ENCODE peak calls at places on chromosomes 3 and 15, in nine cellular contexts. One of them, this sample, is unnamed.

GRCh38 chr3:43320288-43320687 is 33.9 kb downstream of the SNRK start:
- DNase-seq in vagina: no peak
- DNase-seq in progenitor cell of endocrine pancreas: no peak
- DNase-seq in choroid plexus epithelial cell: no peak
- DNase-seq in fibroblast of mammary gland: no peak
- DNase-seq in IMR-90: no peak
- DNase-seq in fibroblast of lung: no peak
- DNase-seq in GM12878: no peak
- DNase-seq in RWPE1: no peak
- DNase-seq in this sample: no peak

GRCh38 chr3:159947220-159947619 is 41.4 kb upstream of the IL12A start:
- DNase-seq in vagina: no peak
- DNase-seq in progenitor cell of endocrine pancreas: no peak
- DNase-seq in choroid plexus epithelial cell: peak; percentile 49
- DNase-seq in fibroblast of mammary gland: peak; percentile 84
- DNase-seq in IMR-90: peak; percentile 94
- DNase-seq in fibroblast of lung: peak; percentile 96
- DNase-seq in GM12878: no peak
- DNase-seq in RWPE1: no peak
- DNase-seq in this sample: no peak

GRCh38 chr15:39573287-39573686 is 7.6 kb upstream of the THBS1 start:
- DNase-seq in vagina: no peak
- DNase-seq in progenitor cell of endocrine pancreas: no peak
- DNase-seq in choroid plexus epithelial cell: no peak
- DNase-seq in fibroblast of mammary gland: no peak
- DNase-seq in IMR-90: no peak
- DNase-seq in fibroblast of lung: no peak
- DNase-seq in GM12878: no peak
- DNase-seq in RWPE1: no peak
- DNase-seq in this sample: no peak

GRCh38 chr15:34055868-34056595 is 17.0 kb upstream of the AVEN start:
- DNase-seq in vagina: no peak
- DNase-seq in progenitor cell of endocrine pancreas: no peak
- DNase-seq in choroid plexus epithelial cell: peak; percentile 82
- DNase-seq in fibroblast of mammary gland: peak; percentile 44
- DNase-seq in IMR-90: peak; percentile 85
- DNase-seq in fibroblast of lung: peak; percentile 95
- DNase-seq in GM12878: no peak
- DNase-seq in RWPE1: no peak
- DNase-seq in this sample: no peak

GRCh38 chr3:138195491-138195890 is 8.4 kb downstream of the ARMC8 start:
- DNase-seq in vagina: no peak
- DNase-seq in progenitor cell of endocrine pancreas: no peak
- DNase-seq in choroid plexus epithelial cell: no peak
- DNase-seq in fibroblast of mammary gland: no peak
- DNase-seq in IMR-90: no peak
- DNase-seq in fibroblast of lung: no peak
- DNase-seq in GM12878: no peak
- DNase-seq in RWPE1: no peak
- DNase-seq in this sample: no peak

GRCh38 chr3:46948830-46949671 is 27.5 kb downstream of the CCDC12 start:
- DNase-seq in vagina: no peak
- DNase-seq in progenitor cell of endocrine pancreas: no peak
- DNase-seq in choroid plexus epithelial cell: no peak
- DNase-seq in fibroblast of mammary gland: no peak
- DNase-seq in IMR-90: no peak
- DNase-seq in fibroblast of lung: no peak
- DNase-seq in GM12878: no peak
- DNase-seq in RWPE1: no peak
- DNase-seq in this sample: no peak

GRCh38 chr3:101099791-101100190 is 106.6 kb upstream of the ABI3BP start:
- DNase-seq in vagina: no peak
- DNase-seq in progenitor cell of endocrine pancreas: no peak
- DNase-seq in choroid plexus epithelial cell: no peak
- DNase-seq in fibroblast of mammary gland: no peak
- DNase-seq in IMR-90: no peak
- DNase-seq in fibroblast of lung: no peak
- DNase-seq in GM12878: no peak
- DNase-seq in RWPE1: no peak
- DNase-seq in this sample: no peak

GRCh38 chr3:139675327-139675726 is 2.4 kb downstream of the NMNAT3 start:
- DNase-seq in vagina: no peak
- DNase-seq in progenitor cell of endocrine pancreas: no peak
- DNase-seq in choroid plexus epithelial cell: no peak
- DNase-seq in fibroblast of mammary gland: no peak
- DNase-seq in IMR-90: no peak
- DNase-seq in fibroblast of lung: no peak
- DNase-seq in GM12878: no peak
- DNase-seq in RWPE1: no peak
- DNase-seq in this sample: no peak

GRCh38 chr3:157122116-157122515 is 37.8 kb downstream of the CCNL1 start:
- DNase-seq in vagina: no peak
- DNase-seq in progenitor cell of endocrine pancreas: no peak
- DNase-seq in choroid plexus epithelial cell: peak; percentile 93
- DNase-seq in fibroblast of mammary gland: peak; percentile 95
- DNase-seq in IMR-90: peak; percentile 99
- DNase-seq in fibroblast of lung: peak; percentile 99
- DNase-seq in GM12878: no peak
- DNase-seq in RWPE1: peak; percentile 93
- DNase-seq in this sample: no peak

GRCh38 chr15:75397494-75397893 is 29.1 kb upstream of the MAN2C1 start:
- DNase-seq in vagina: no peak
- DNase-seq in progenitor cell of endocrine pancreas: no peak
- DNase-seq in choroid plexus epithelial cell: peak; percentile 8
- DNase-seq in fibroblast of mammary gland: peak; percentile 53
- DNase-seq in IMR-90: peak; percentile 54
- DNase-seq in fibroblast of lung: peak; percentile 55
- DNase-seq in GM12878: no peak
- DNase-seq in RWPE1: no peak
- DNase-seq in this sample: no peak

GRCh38 chr3:184639351-184639750 is 72.5 kb downstream of the MAGEF1 start:
- DNase-seq in vagina: no peak
- DNase-seq in progenitor cell of endocrine pancreas: no peak
- DNase-seq in choroid plexus epithelial cell: no peak
- DNase-seq in fibroblast of mammary gland: no peak
- DNase-seq in IMR-90: no peak
- DNase-seq in fibroblast of lung: no peak
- DNase-seq in GM12878: no peak
- DNase-seq in RWPE1: no peak
- DNase-seq in this sample: no peak

GRCh38 chr3:152385761-152386160 is 117.0 kb downstream of the MBNL1 start:
- DNase-seq in vagina: no peak
- DNase-seq in progenitor cell of endocrine pancreas: no peak
- DNase-seq in choroid plexus epithelial cell: peak; percentile 82
- DNase-seq in fibroblast of mammary gland: peak; percentile 85
- DNase-seq in IMR-90: peak; percentile 85
- DNase-seq in fibroblast of lung: peak; percentile 91
- DNase-seq in GM12878: no peak
- DNase-seq in RWPE1: no peak
- DNase-seq in this sample: no peak

GRCh38 chr3:52527732-52528595 is 5.7 kb downstream of the NT5DC2 start:
- DNase-seq in vagina: no peak
- DNase-seq in progenitor cell of endocrine pancreas: no peak
- DNase-seq in choroid plexus epithelial cell: no peak
- DNase-seq in fibroblast of mammary gland: no peak
- DNase-seq in IMR-90: no peak
- DNase-seq in fibroblast of lung: no peak
- DNase-seq in GM12878: no peak
- DNase-seq in RWPE1: no peak
- DNase-seq in this sample: no peak

GRCh38 chr15:36590838-36591237 is 11.4 kb downstream of the CDIN1 start:
- DNase-seq in vagina: no peak
- DNase-seq in progenitor cell of endocrine pancreas: no peak
- DNase-seq in choroid plexus epithelial cell: peak; percentile 71
- DNase-seq in fibroblast of mammary gland: peak; percentile 90
- DNase-seq in IMR-90: peak; percentile 96
- DNase-seq in fibroblast of lung: peak; percentile 98
- DNase-seq in GM12878: no peak
- DNase-seq in RWPE1: no peak
- DNase-seq in this sample: no peak

GRCh38 chr15:100869151-100869999 is 10.3 kb upstream of the ALDH1A3 start:
- DNase-seq in vagina: no peak
- DNase-seq in progenitor cell of endocrine pancreas: no peak
- DNase-seq in choroid plexus epithelial cell: no peak
- DNase-seq in fibroblast of mammary gland: peak; percentile 27
- DNase-seq in IMR-90: no peak
- DNase-seq in fibroblast of lung: no peak
- DNase-seq in GM12878: no peak
- DNase-seq in RWPE1: no peak
- DNase-seq in this sample: no peak
- TF ChIP-seq CTCF in vagina: peak; percentile 11
- TF ChIP-seq CTCF in progenitor cell of endocrine pancreas: peak; percentile 53
- TF ChIP-seq CTCF in choroid plexus epithelial cell: peak; percentile 65
- TF ChIP-seq CTCF in fibroblast of mammary gland: peak; percentile 63
- TF ChIP-seq CTCF in IMR-90: peak; percentile 33
- TF ChIP-seq CTCF in fibroblast of lung: peak; percentile 23
- TF ChIP-seq CTCF in GM12878: peak; percentile 22
- TF ChIP-seq CTCF in RWPE1: no peak
- TF ChIP-seq CTCF in this sample: no peak

GRCh38 chr3:58422756-58423324 is 10.8 kb downstream of the PDHB start:
- DNase-seq in vagina: no peak
- DNase-seq in progenitor cell of endocrine pancreas: no peak
- DNase-seq in choroid plexus epithelial cell: peak; percentile 74
- DNase-seq in fibroblast of mammary gland: peak; percentile 38
- DNase-seq in IMR-90: peak; percentile 32
- DNase-seq in fibroblast of lung: peak; percentile 41
- DNase-seq in GM12878: no peak
- DNase-seq in RWPE1: no peak
- DNase-seq in this sample: no peak
- TF ChIP-seq CTCF in vagina: no peak
- TF ChIP-seq CTCF in progenitor cell of endocrine pancreas: no peak
- TF ChIP-seq CTCF in choroid plexus epithelial cell: peak; percentile 65
- TF ChIP-seq CTCF in fibroblast of mammary gland: peak; percentile 40
- TF ChIP-seq CTCF in IMR-90: peak; percentile 39
- TF ChIP-seq CTCF in fibroblast of lung: peak; percentile 36
- TF ChIP-seq CTCF in GM12878: no peak
- TF ChIP-seq CTCF in RWPE1: no peak
- TF ChIP-seq CTCF in this sample: peak; percentile 10

DNA sequence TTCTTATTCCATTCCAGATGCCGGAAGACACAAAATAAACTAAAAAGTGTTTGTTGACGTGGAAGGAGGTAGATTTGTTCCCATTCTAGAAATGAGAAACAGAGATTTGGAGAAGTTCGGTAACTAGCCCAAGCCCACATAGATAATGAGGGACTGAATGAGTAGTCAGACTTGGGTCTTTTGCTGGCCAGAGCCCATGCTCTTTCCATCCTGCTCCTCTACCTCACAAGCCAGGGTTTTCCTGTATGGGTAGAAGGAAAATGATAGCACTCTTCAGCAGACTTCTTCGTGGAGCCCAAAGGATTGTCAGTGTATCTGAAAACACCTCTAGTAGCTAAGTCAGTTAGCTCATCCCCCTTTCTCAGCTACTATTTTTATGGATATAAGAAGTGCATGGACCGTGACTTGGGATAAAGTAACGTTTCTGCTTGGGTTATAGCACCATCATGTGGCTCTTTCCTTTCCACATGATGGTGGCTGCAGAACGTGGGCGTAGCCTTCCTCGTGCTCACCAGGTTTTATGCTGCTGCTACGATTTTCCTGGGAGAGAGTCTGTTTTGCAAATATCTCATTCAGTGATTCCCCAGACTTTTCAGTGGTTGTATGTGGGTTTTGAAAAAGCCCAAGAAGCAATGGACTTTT is 84.6 kb downstream of the DGKG start:
- DNase-seq in vagina: no peak
- DNase-seq in progenitor cell of endocrine pancreas: no peak
- DNase-seq in choroid plexus epithelial cell: peak; percentile 87
- DNase-seq in fibroblast of mammary gland: peak; percentile 82
- DNase-seq in IMR-90: peak; percentile 75
- DNase-seq in fibroblast of lung: peak; percentile 58
- DNase-seq in GM12878: no peak
- DNase-seq in RWPE1: peak; percentile 22
- DNase-seq in this sample: no peak
- TF ChIP-seq CTCF in vagina: peak; percentile 42
- TF ChIP-seq CTCF in progenitor cell of endocrine pancreas: peak; percentile 73
- TF ChIP-seq CTCF in choroid plexus epithelial cell: peak; percentile 77
- TF ChIP-seq CTCF in fibroblast of mammary gland: peak; percentile 73
- TF ChIP-seq CTCF in IMR-90: peak; percentile 76
- TF ChIP-seq CTCF in fibroblast of lung: peak; percentile 61
- TF ChIP-seq CTCF in GM12878: no peak
- TF ChIP-seq CTCF in RWPE1: peak; percentile 62
- TF ChIP-seq CTCF in this sample: peak; percentile 70

GRCh38 chr3:9203317-9203716 is 46.1 kb downstream of the SRGAP3 start:
- DNase-seq in vagina: no peak
- DNase-seq in progenitor cell of endocrine pancreas: no peak
- DNase-seq in choroid plexus epithelial cell: no peak
- DNase-seq in fibroblast of mammary gland: no peak
- DNase-seq in IMR-90: no peak
- DNase-seq in fibroblast of lung: no peak
- DNase-seq in GM12878: no peak
- DNase-seq in RWPE1: no peak
- DNase-seq in this sample: no peak

GRCh38 chr3:9206287-9206686 is 43.2 kb downstream of the SRGAP3 start:
- DNase-seq in vagina: no peak
- DNase-seq in progenitor cell of endocrine pancreas: no peak
- DNase-seq in choroid plexus epithelial cell: no peak
- DNase-seq in fibroblast of mammary gland: no peak
- DNase-seq in IMR-90: no peak
- DNase-seq in fibroblast of lung: no peak
- DNase-seq in GM12878: no peak
- DNase-seq in RWPE1: no peak
- DNase-seq in this sample: no peak

GRCh38 chr3:9204253-9205005 is 45.0 kb downstream of the SRGAP3 start:
- DNase-seq in vagina: no peak
- DNase-seq in progenitor cell of endocrine pancreas: no peak
- DNase-seq in choroid plexus epithelial cell: no peak
- DNase-seq in fibroblast of mammary gland: no peak
- DNase-seq in IMR-90: no peak
- DNase-seq in fibroblast of lung: no peak
- DNase-seq in GM12878: no peak
- DNase-seq in RWPE1: no peak
- DNase-seq in this sample: no peak

GRCh38 chr3:9207076-9207763 is 42.2 kb downstream of the SRGAP3 start:
- DNase-seq in vagina: no peak
- DNase-seq in progenitor cell of endocrine pancreas: no peak
- DNase-seq in choroid plexus epithelial cell: no peak
- DNase-seq in fibroblast of mammary gland: no peak
- DNase-seq in IMR-90: no peak
- DNase-seq in fibroblast of lung: no peak
- DNase-seq in GM12878: no peak
- DNase-seq in RWPE1: no peak
- DNase-seq in this sample: no peak

DNA sequence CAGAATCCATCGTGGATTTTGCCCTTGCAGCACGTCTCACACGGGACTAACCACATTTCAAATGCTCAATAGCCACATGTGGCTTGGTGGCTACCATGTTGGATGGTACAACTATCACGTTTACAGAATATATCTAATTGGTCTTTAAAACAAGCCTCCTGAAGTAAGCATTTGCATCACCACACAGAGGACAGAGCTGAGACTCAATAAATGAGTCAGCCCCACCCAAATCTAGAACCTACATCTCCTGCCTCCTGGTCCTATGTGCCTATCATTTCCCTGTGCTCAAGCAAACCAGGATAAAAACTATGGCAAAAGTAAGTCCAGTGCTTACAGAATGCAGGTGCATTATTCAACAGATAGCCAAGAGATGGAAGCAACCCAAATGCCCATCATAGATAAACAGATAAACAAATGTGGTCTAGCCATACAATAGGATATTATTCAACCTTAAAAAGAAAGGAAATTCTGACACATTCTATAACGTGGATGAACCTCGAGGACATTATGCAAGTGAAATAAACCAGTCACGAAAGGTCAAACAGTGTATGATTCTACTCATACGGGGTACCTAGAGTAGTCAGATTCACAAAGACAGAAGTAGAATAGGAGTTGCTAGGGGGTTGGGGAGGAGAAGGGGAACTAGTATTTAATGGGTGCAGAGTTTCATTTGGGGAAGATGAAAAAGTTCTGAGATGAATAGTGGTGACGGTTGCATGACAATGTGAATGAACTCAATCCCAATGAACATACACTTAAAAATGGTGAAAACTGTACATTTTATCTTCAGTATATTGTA is 43.9 kb downstream of the SRGAP3 start:
- DNase-seq in vagina: no peak
- DNase-seq in progenitor cell of endocrine pancreas: no peak
- DNase-seq in choroid plexus epithelial cell: no peak
- DNase-seq in fibroblast of mammary gland: no peak
- DNase-seq in IMR-90: no peak
- DNase-seq in fibroblast of lung: no peak
- DNase-seq in GM12878: peak; percentile 4
- DNase-seq in RWPE1: no peak
- DNase-seq in this sample: no peak
- TF ChIP-seq CTCF in vagina: no peak
- TF ChIP-seq CTCF in progenitor cell of endocrine pancreas: no peak
- TF ChIP-seq CTCF in choroid plexus epithelial cell: no peak
- TF ChIP-seq CTCF in fibroblast of mammary gland: no peak
- TF ChIP-seq CTCF in IMR-90: no peak
- TF ChIP-seq CTCF in fibroblast of lung: no peak
- TF ChIP-seq CTCF in GM12878: no peak
- TF ChIP-seq CTCF in RWPE1: no peak
- TF ChIP-seq CTCF in this sample: no peak